ENCODE peak calls at places on chromosomes 5 and 9, in four cellular contexts. P is thyroid gland; G is CD4-positive, alpha-beta memory T cell; I is tibial artery. V is an unnamed sample.

GRCh38 chr5:58773744-58774441 is 191.0 kb downstream of the RAB3C start:
- DNase-seq in P (peak; percentile 54), G (no peak), I (no peak), V (no peak)

GRCh38 chr5:108524564-108524963 is 142.7 kb upstream of the FBXL17 start:
- DNase-seq in P (no peak), G (no peak), I (no peak), V (no peak)

GRCh38 chr9:88280816-88281382 is 107.3 kb upstream of the SPIN1 start:
- DNase-seq in P (no peak), G (no peak), I (no peak), V (no peak)

GRCh38 chr9:108568093-108568492 is 287.7 kb downstream of the ACTL7B start:
- DNase-seq in P (no peak), G (no peak), I (no peak), V (no peak)

GRCh38 chr5:56358046-56358445 is 124.9 kb upstream of the ANKRD55 start:
- DNase-seq in P (no peak), G (no peak), I (no peak), V (no peak)

GRCh38 chr5:149576021-149576420 is 5.3 kb upstream of the ARHGEF37 start:
- DNase-seq in P (no peak), G (peak; percentile 25), I (no peak), V (no peak)

GRCh38 chr5:143182901-143183820 is 220.3 kb downstream of the NR3C1 start:
- DNase-seq in P (no peak), G (peak; percentile 4), I (peak; percentile 31), V (no peak)

GRCh38 chr5:151745071-151745705 is 13.2 kb downstream of the ATOX1 start:
- DNase-seq in P (peak; percentile 97), G (peak; percentile 20), I (peak; percentile 80), V (no peak)

GRCh38 chr5:135724475-135725065 is 109.9 kb upstream of the SLC25A48 start:
- DNase-seq in P (peak; percentile 56), G (no peak), I (peak; percentile 44), V (no peak)

GRCh38 chr5:73437126-73438047 is 11.2 kb downstream of the FOXD1 start:
- DNase-seq in P (no peak), G (no peak), I (no peak), V (no peak)

GRCh38 chr9:93230601-93231000 is 46.7 kb downstream of the WNK2 start:
- DNase-seq in P (no peak), G (no peak), I (no peak), V (no peak)

GRCh38 chr9:114805670-114806551 is at the start of gene TNFSF15:
- DNase-seq in P (peak; percentile 73), G (peak; percentile 5), I (peak; percentile 19), V (no peak)

GRCh38 chr9:129451089-129451656 is 169.7 kb downstream of the C9orf50 start:
- DNase-seq in P (no peak), G (no peak), I (no peak), V (no peak)

GRCh38 chr5:172454355-172455086 is at the start of gene SH3PXD2B:
- DNase-seq in P (peak; percentile 60), G (peak; percentile 49), I (peak; percentile 71), V (no peak)

GRCh38 chr9:88794100-88794499 is 197.2 kb upstream of the S1PR3 start:
- DNase-seq in P (no peak), G (no peak), I (no peak), V (no peak)

GRCh38 chr5:989961-990530 is 18.6 kb upstream of the NKD2 start:
- DNase-seq in P (no peak), G (no peak), I (peak; percentile 71), V (no peak)

GRCh38 chr9:92613268-92614122 is 56.4 kb downstream of the IPPK start:
- DNase-seq in P (no peak), G (no peak), I (no peak), V (no peak)

GRCh38 chr9:127767405-127767804 is 11.1 kb downstream of the SH2D3C start:
- DNase-seq in P (no peak), G (no peak), I (no peak), V (no peak)

GRCh38 chr9:90611568-90611967 is 31.1 kb downstream of the DIRAS2 start:
- DNase-seq in P (no peak), G (no peak), I (no peak), V (no peak)

GRCh38 chr5:65172486-65173129 is 309.1 kb downstream of the ADAMTS6 start:
- DNase-seq in P (no peak), G (no peak), I (no peak), V (no peak)

GRCh38 chr5:81234801-81235200 is 1.7 kb downstream of the CKMT2 start:
- DNase-seq in P (no peak), G (no peak), I (no peak), V (no peak)

GRCh38 chr9:78714591-78714990 is 417.7 kb downstream of the PSAT1 start:
- DNase-seq in P (no peak), G (no peak), I (no peak), V (no peak)

GRCh38 chr5:81838307-81838906 is 87.5 kb upstream of the SSBP2 start:
- DNase-seq in P (peak; percentile 22), G (peak; percentile 34), I (no peak), V (peak; percentile 38)

GRCh38 chr5:115369430-115370144 is 73.1 kb upstream of the CCDC112 start:
- DNase-seq in P (no peak), G (no peak), I (no peak), V (no peak)

GRCh38 chr9:127245637-127246164 is 18.9 kb upstream of the GARNL3 start:
- DNase-seq in P (no peak), G (no peak), I (no peak), V (no peak)

GRCh38 chr5:138503487-138504270 is 38.4 kb downstream of the EGR1 start:
- DNase-seq in P (peak; percentile 39), G (peak; percentile 48), I (peak; percentile 39), V (peak; percentile 57)

GRCh38 chr9:115969096-115969495 is 184.5 kb upstream of the PAPPA start:
- DNase-seq in P (no peak), G (no peak), I (no peak), V (no peak)

GRCh38 chr9:4890242-4890641 is 94.8 kb upstream of the JAK2 start:
- DNase-seq in P (no peak), G (no peak), I (no peak), V (no peak)

GRCh38 chr9:4883326-4883873 is 90.7 kb downstream of the RCL1 start:
- DNase-seq in P (no peak), G (no peak), I (no peak), V (no peak)

GRCh38 chr9:4890929-4891328 is 94.1 kb upstream of the JAK2 start:
- DNase-seq in P (no peak), G (no peak), I (no peak), V (no peak)

GRCh38 chr9:4887556-4887955 is 94.8 kb downstream of the RCL1 start:
- DNase-seq in P (peak; percentile 83), G (no peak), I (peak; percentile 59), V (no peak)

DNA sequence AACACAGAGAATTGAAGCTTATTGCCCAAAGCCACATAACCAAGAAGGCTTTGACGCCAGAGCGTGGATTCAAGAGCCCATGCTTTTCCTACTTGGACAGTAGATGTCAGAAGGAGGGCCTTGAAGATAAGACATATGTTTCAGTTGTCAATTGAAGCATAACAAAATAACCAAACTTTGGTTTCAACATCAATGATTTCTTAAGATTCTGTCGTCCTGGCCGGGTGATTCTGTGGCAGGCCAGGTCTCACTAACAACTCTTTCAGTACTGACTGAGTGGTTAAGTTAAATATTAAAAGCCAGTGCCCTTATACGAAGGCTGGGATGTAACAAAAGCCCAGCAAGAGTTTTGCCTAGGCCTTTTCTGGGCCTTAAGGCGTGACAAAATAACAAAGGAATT is 94.0 kb downstream of the RCL1 start:
- DNase-seq in P (peak; percentile 37), G (no peak), I (no peak), V (no peak)
- H3K27ac ChIP-seq in P (no peak overlapping the region), G (no peak overlapping the region), I (peak overlapping the region; percentile 61), V (no peak overlapping the region)

DNA sequence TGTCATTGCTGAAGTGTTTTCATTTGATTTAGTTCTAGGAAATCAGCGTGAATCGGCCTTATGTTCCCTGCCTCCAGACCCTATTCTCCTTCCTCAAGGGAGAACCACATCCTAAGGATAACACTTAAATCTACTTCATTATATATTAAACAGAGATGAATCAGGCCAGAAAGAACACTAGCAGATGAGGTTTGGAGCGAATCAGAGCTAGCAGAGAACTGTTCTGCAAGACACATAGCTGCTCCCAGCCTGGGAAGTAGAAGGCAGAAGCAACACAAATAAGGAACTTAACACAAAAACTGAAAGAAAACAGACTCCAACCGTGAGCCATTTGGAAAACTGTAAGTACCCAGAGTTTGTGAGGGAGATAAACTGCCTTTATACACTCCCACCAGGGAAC is 718.2 kb downstream of the SEMA5A start:
- DNase-seq in P (no peak), G (no peak), I (no peak), V (no peak)
- H3K4me1 ChIP-seq in P (no peaks in the 10 kb centered on the region), G (no peaks in the 10 kb centered on the region), I (no peaks in the 10 kb centered on the region), V (no peaks in the 10 kb centered on the region)

DNA sequence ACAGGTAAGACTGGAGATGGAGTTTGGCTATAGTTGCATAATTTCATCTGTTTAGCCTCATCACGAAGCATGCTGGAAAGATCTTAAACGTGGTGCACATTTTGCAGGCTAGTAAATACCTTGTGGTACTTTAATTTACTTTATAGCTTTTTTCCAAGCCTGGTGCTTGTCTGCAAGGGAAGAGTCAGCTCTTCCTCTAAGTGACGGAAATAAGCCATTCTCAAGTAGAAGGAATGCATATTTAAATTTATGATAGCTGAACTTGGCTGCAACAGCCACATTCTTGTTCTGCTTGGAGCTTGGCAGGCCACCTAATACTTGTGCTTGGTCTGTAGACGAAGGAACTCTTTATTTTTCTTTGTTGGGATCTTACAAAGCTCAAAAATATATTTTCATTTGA is 188.0 kb upstream of the PIK3R1 start:
- DNase-seq in P (peak; percentile 21), G (no peak), I (no peak), V (no peak)
- H3K9me3 ChIP-seq in P (no peaks in the 10 kb centered on the region), G (no peaks in the 10 kb centered on the region), I (no peaks in the 10 kb centered on the region), V (no peaks in the 10 kb centered on the region)

GRCh38 chr9:121744687-121745395 is 93.4 kb downstream of the DAB2IP start:
- DNase-seq in P (peak; percentile 57), G (no peak), I (no peak), V (no peak)

GRCh38 chr9:121741198-121741918 is 89.9 kb downstream of the DAB2IP start:
- DNase-seq in P (peak; percentile 83), G (no peak), I (no peak), V (no peak)

GRCh38 chr9:121744002-121744686 is 92.7 kb downstream of the DAB2IP start:
- DNase-seq in P (peak; percentile 82), G (no peak), I (peak; percentile 71), V (no peak)

GRCh38 chr9:121743441-121744001 is 92.1 kb downstream of the DAB2IP start:
- DNase-seq in P (peak; percentile 93), G (no peak), I (peak; percentile 89), V (no peak)

GRCh38 chr9:121742923-121743322 is 91.5 kb downstream of the DAB2IP start:
- DNase-seq in P (no peak), G (no peak), I (no peak), V (no peak)
- H3K27ac ChIP-seq in P (peak overlapping the region; percentile 91), G (no peak overlapping the region), I (peak overlapping the region; percentile 91), V (no peak overlapping the region)

V was measured in CD4-positive, CD25-positive, alpha-beta regulatory T cell.